ENCODE peak calls at places on chromosomes 5 and 9, in ten cellular contexts. One of them, this sample, is unnamed.

GRCh38 chr9:68706579-68707201 is 1.6 kb downstream of the PIP5K1B start:
- DNase-seq in hippocampal formation: no peak
- DNase-seq in activated CD4-positive, alpha-beta T cell treated with anti-CD3 and anti-CD28 coated beads, Interleukin-2, amount 10 ng/mL, durations not matched to agents 7 days and 5 days: no peak
- DNase-seq in uterus: no peak
- DNase-seq in ovary: no peak
- DNase-seq in naive thymus-derived CD8-positive, alpha-beta T cell: no peak
- DNase-seq in stimulated activated CD8-positive, alpha-beta memory T cell treated with anti-CD3 and anti-CD28 coated beads, Interleukin-12 subunit alpha, Interleukin-12 subunit beta, amount 100 ng/mL, for 1 hour: no peak
- DNase-seq in anterior cingulate cortex: no peak
- DNase-seq in adipocyte: no peak
- DNase-seq in NCI-H1105: no peak
- DNase-seq in this sample: peak; percentile 68

GRCh38 chr9:85024374-85024773 is 354.8 kb downstream of the NTRK2 start:
- DNase-seq in hippocampal formation: peak; percentile 48
- DNase-seq in activated CD4-positive, alpha-beta T cell treated with anti-CD3 and anti-CD28 coated beads, Interleukin-2, amount 10 ng/mL, durations not matched to agents 7 days and 5 days: no peak
- DNase-seq in uterus: no peak
- DNase-seq in ovary: no peak
- DNase-seq in naive thymus-derived CD8-positive, alpha-beta T cell: no peak
- DNase-seq in stimulated activated CD8-positive, alpha-beta memory T cell treated with anti-CD3 and anti-CD28 coated beads, Interleukin-12 subunit alpha, Interleukin-12 subunit beta, amount 100 ng/mL, for 1 hour: no peak
- DNase-seq in anterior cingulate cortex: no peak
- DNase-seq in adipocyte: no peak
- DNase-seq in NCI-H1105: no peak
- DNase-seq in this sample: peak; percentile 57

GRCh38 chr5:10018670-10019069 is 231.0 kb downstream of the ATPSCKMT start:
- DNase-seq in hippocampal formation: no peak
- DNase-seq in activated CD4-positive, alpha-beta T cell treated with anti-CD3 and anti-CD28 coated beads, Interleukin-2, amount 10 ng/mL, durations not matched to agents 7 days and 5 days: no peak
- DNase-seq in uterus: no peak
- DNase-seq in ovary: no peak
- DNase-seq in naive thymus-derived CD8-positive, alpha-beta T cell: no peak
- DNase-seq in stimulated activated CD8-positive, alpha-beta memory T cell treated with anti-CD3 and anti-CD28 coated beads, Interleukin-12 subunit alpha, Interleukin-12 subunit beta, amount 100 ng/mL, for 1 hour: no peak
- DNase-seq in anterior cingulate cortex: no peak
- DNase-seq in adipocyte: peak; percentile 82
- DNase-seq in NCI-H1105: no peak
- DNase-seq in this sample: no peak

GRCh38 chr5:37111426-37112382 is 137.5 kb downstream of the CPLANE1 start:
- DNase-seq in hippocampal formation: no peak
- DNase-seq in activated CD4-positive, alpha-beta T cell treated with anti-CD3 and anti-CD28 coated beads, Interleukin-2, amount 10 ng/mL, durations not matched to agents 7 days and 5 days: peak; percentile 67
- DNase-seq in uterus: no peak
- DNase-seq in ovary: no peak
- DNase-seq in naive thymus-derived CD8-positive, alpha-beta T cell: no peak
- DNase-seq in stimulated activated CD8-positive, alpha-beta memory T cell treated with anti-CD3 and anti-CD28 coated beads, Interleukin-12 subunit alpha, Interleukin-12 subunit beta, amount 100 ng/mL, for 1 hour: no peak
- DNase-seq in anterior cingulate cortex: no peak
- DNase-seq in adipocyte: no peak
- DNase-seq in NCI-H1105: no peak
- DNase-seq in this sample: no peak

GRCh38 chr5:84682531-84682930 is 297.9 kb upstream of the EDIL3 start:
- DNase-seq in hippocampal formation: no peak
- DNase-seq in activated CD4-positive, alpha-beta T cell treated with anti-CD3 and anti-CD28 coated beads, Interleukin-2, amount 10 ng/mL, durations not matched to agents 7 days and 5 days: no peak
- DNase-seq in uterus: no peak
- DNase-seq in ovary: no peak
- DNase-seq in naive thymus-derived CD8-positive, alpha-beta T cell: no peak
- DNase-seq in stimulated activated CD8-positive, alpha-beta memory T cell treated with anti-CD3 and anti-CD28 coated beads, Interleukin-12 subunit alpha, Interleukin-12 subunit beta, amount 100 ng/mL, for 1 hour: no peak
- DNase-seq in anterior cingulate cortex: no peak
- DNase-seq in adipocyte: no peak
- DNase-seq in NCI-H1105: no peak
- DNase-seq in this sample: no peak

GRCh38 chr5:67815455-67816391 is 399.8 kb upstream of the PIK3R1 start:
- DNase-seq in hippocampal formation: no peak
- DNase-seq in activated CD4-positive, alpha-beta T cell treated with anti-CD3 and anti-CD28 coated beads, Interleukin-2, amount 10 ng/mL, durations not matched to agents 7 days and 5 days: no peak
- DNase-seq in uterus: peak; percentile 66
- DNase-seq in ovary: peak; percentile 40
- DNase-seq in naive thymus-derived CD8-positive, alpha-beta T cell: no peak
- DNase-seq in stimulated activated CD8-positive, alpha-beta memory T cell treated with anti-CD3 and anti-CD28 coated beads, Interleukin-12 subunit alpha, Interleukin-12 subunit beta, amount 100 ng/mL, for 1 hour: no peak
- DNase-seq in anterior cingulate cortex: no peak
- DNase-seq in adipocyte: peak; percentile 20
- DNase-seq in NCI-H1105: no peak
- DNase-seq in this sample: no peak

GRCh38 chr9:70112981-70113380 is 69.3 kb downstream of the MAMDC2 start:
- DNase-seq in hippocampal formation: no peak
- DNase-seq in activated CD4-positive, alpha-beta T cell treated with anti-CD3 and anti-CD28 coated beads, Interleukin-2, amount 10 ng/mL, durations not matched to agents 7 days and 5 days: no peak
- DNase-seq in uterus: no peak
- DNase-seq in ovary: no peak
- DNase-seq in naive thymus-derived CD8-positive, alpha-beta T cell: no peak
- DNase-seq in stimulated activated CD8-positive, alpha-beta memory T cell treated with anti-CD3 and anti-CD28 coated beads, Interleukin-12 subunit alpha, Interleukin-12 subunit beta, amount 100 ng/mL, for 1 hour: no peak
- DNase-seq in anterior cingulate cortex: no peak
- DNase-seq in adipocyte: no peak
- DNase-seq in NCI-H1105: no peak
- DNase-seq in this sample: no peak

GRCh38 chr5:150412319-150413175 is at the start of gene CD74:
- DNase-seq in hippocampal formation: peak; percentile 64
- DNase-seq in activated CD4-positive, alpha-beta T cell treated with anti-CD3 and anti-CD28 coated beads, Interleukin-2, amount 10 ng/mL, durations not matched to agents 7 days and 5 days: peak; percentile 96
- DNase-seq in uterus: peak; percentile 88
- DNase-seq in ovary: peak; percentile 87
- DNase-seq in naive thymus-derived CD8-positive, alpha-beta T cell: peak; percentile 79
- DNase-seq in stimulated activated CD8-positive, alpha-beta memory T cell treated with anti-CD3 and anti-CD28 coated beads, Interleukin-12 subunit alpha, Interleukin-12 subunit beta, amount 100 ng/mL, for 1 hour: peak; percentile 84
- DNase-seq in anterior cingulate cortex: peak; percentile 37
- DNase-seq in adipocyte: peak; percentile 54
- DNase-seq in NCI-H1105: no peak
- DNase-seq in this sample: peak; percentile 76

GRCh38 chr9:15846611-15847010 is 293.8 kb downstream of the CCDC171 start:
- DNase-seq in hippocampal formation: no peak
- DNase-seq in activated CD4-positive, alpha-beta T cell treated with anti-CD3 and anti-CD28 coated beads, Interleukin-2, amount 10 ng/mL, durations not matched to agents 7 days and 5 days: no peak
- DNase-seq in uterus: no peak
- DNase-seq in ovary: no peak
- DNase-seq in naive thymus-derived CD8-positive, alpha-beta T cell: no peak
- DNase-seq in stimulated activated CD8-positive, alpha-beta memory T cell treated with anti-CD3 and anti-CD28 coated beads, Interleukin-12 subunit alpha, Interleukin-12 subunit beta, amount 100 ng/mL, for 1 hour: no peak
- DNase-seq in anterior cingulate cortex: no peak
- DNase-seq in adipocyte: no peak
- DNase-seq in NCI-H1105: no peak
- DNase-seq in this sample: no peak

GRCh38 chr5:65749956-65750355 is 28.0 kb downstream of the NLN start:
- DNase-seq in hippocampal formation: no peak
- DNase-seq in activated CD4-positive, alpha-beta T cell treated with anti-CD3 and anti-CD28 coated beads, Interleukin-2, amount 10 ng/mL, durations not matched to agents 7 days and 5 days: no peak
- DNase-seq in uterus: no peak
- DNase-seq in ovary: no peak
- DNase-seq in naive thymus-derived CD8-positive, alpha-beta T cell: no peak
- DNase-seq in stimulated activated CD8-positive, alpha-beta memory T cell treated with anti-CD3 and anti-CD28 coated beads, Interleukin-12 subunit alpha, Interleukin-12 subunit beta, amount 100 ng/mL, for 1 hour: no peak
- DNase-seq in anterior cingulate cortex: no peak
- DNase-seq in adipocyte: no peak
- DNase-seq in NCI-H1105: no peak
- DNase-seq in this sample: no peak

GRCh38 chr5:33105521-33105941 is 335.2 kb upstream of the TARS1 start:
- DNase-seq in hippocampal formation: no peak
- DNase-seq in activated CD4-positive, alpha-beta T cell treated with anti-CD3 and anti-CD28 coated beads, Interleukin-2, amount 10 ng/mL, durations not matched to agents 7 days and 5 days: no peak
- DNase-seq in uterus: no peak
- DNase-seq in ovary: no peak
- DNase-seq in naive thymus-derived CD8-positive, alpha-beta T cell: no peak
- DNase-seq in stimulated activated CD8-positive, alpha-beta memory T cell treated with anti-CD3 and anti-CD28 coated beads, Interleukin-12 subunit alpha, Interleukin-12 subunit beta, amount 100 ng/mL, for 1 hour: no peak
- DNase-seq in anterior cingulate cortex: no peak
- DNase-seq in adipocyte: peak; percentile 66
- DNase-seq in NCI-H1105: no peak
- DNase-seq in this sample: no peak

GRCh38 chr5:92402045-92402444 is 1018.9 kb upstream of the ARRDC3 start:
- DNase-seq in hippocampal formation: no peak
- DNase-seq in activated CD4-positive, alpha-beta T cell treated with anti-CD3 and anti-CD28 coated beads, Interleukin-2, amount 10 ng/mL, durations not matched to agents 7 days and 5 days: no peak
- DNase-seq in uterus: no peak
- DNase-seq in ovary: no peak
- DNase-seq in naive thymus-derived CD8-positive, alpha-beta T cell: no peak
- DNase-seq in stimulated activated CD8-positive, alpha-beta memory T cell treated with anti-CD3 and anti-CD28 coated beads, Interleukin-12 subunit alpha, Interleukin-12 subunit beta, amount 100 ng/mL, for 1 hour: no peak
- DNase-seq in anterior cingulate cortex: no peak
- DNase-seq in adipocyte: peak; percentile 49
- DNase-seq in NCI-H1105: no peak
- DNase-seq in this sample: no peak

GRCh38 chr9:128940946-128941755 is 6.3 kb downstream of the DOLK start:
- DNase-seq in hippocampal formation: no peak
- DNase-seq in activated CD4-positive, alpha-beta T cell treated with anti-CD3 and anti-CD28 coated beads, Interleukin-2, amount 10 ng/mL, durations not matched to agents 7 days and 5 days: no peak
- DNase-seq in uterus: no peak
- DNase-seq in ovary: no peak
- DNase-seq in naive thymus-derived CD8-positive, alpha-beta T cell: no peak
- DNase-seq in stimulated activated CD8-positive, alpha-beta memory T cell treated with anti-CD3 and anti-CD28 coated beads, Interleukin-12 subunit alpha, Interleukin-12 subunit beta, amount 100 ng/mL, for 1 hour: no peak
- DNase-seq in anterior cingulate cortex: no peak
- DNase-seq in adipocyte: no peak
- DNase-seq in NCI-H1105: no peak
- DNase-seq in this sample: no peak

GRCh38 chr5:142872795-142873194 is 102.6 kb downstream of the ARHGAP26 start:
- DNase-seq in hippocampal formation: no peak
- DNase-seq in activated CD4-positive, alpha-beta T cell treated with anti-CD3 and anti-CD28 coated beads, Interleukin-2, amount 10 ng/mL, durations not matched to agents 7 days and 5 days: no peak
- DNase-seq in uterus: no peak
- DNase-seq in ovary: no peak
- DNase-seq in naive thymus-derived CD8-positive, alpha-beta T cell: no peak
- DNase-seq in stimulated activated CD8-positive, alpha-beta memory T cell treated with anti-CD3 and anti-CD28 coated beads, Interleukin-12 subunit alpha, Interleukin-12 subunit beta, amount 100 ng/mL, for 1 hour: no peak
- DNase-seq in anterior cingulate cortex: no peak
- DNase-seq in adipocyte: peak; percentile 17
- DNase-seq in NCI-H1105: no peak
- DNase-seq in this sample: no peak

GRCh38 chr9:114284316-114285060 is 38.4 kb upstream of the ORM1 start:
- DNase-seq in hippocampal formation: no peak
- DNase-seq in activated CD4-positive, alpha-beta T cell treated with anti-CD3 and anti-CD28 coated beads, Interleukin-2, amount 10 ng/mL, durations not matched to agents 7 days and 5 days: no peak
- DNase-seq in uterus: peak; percentile 10
- DNase-seq in ovary: peak; percentile 15
- DNase-seq in naive thymus-derived CD8-positive, alpha-beta T cell: no peak
- DNase-seq in stimulated activated CD8-positive, alpha-beta memory T cell treated with anti-CD3 and anti-CD28 coated beads, Interleukin-12 subunit alpha, Interleukin-12 subunit beta, amount 100 ng/mL, for 1 hour: no peak
- DNase-seq in anterior cingulate cortex: no peak
- DNase-seq in adipocyte: no peak
- DNase-seq in NCI-H1105: no peak
- DNase-seq in this sample: no peak

GRCh38 chr9:133255371-133255940 is 19.5 kb downstream of the ABO start:
- DNase-seq in hippocampal formation: no peak
- DNase-seq in activated CD4-positive, alpha-beta T cell treated with anti-CD3 and anti-CD28 coated beads, Interleukin-2, amount 10 ng/mL, durations not matched to agents 7 days and 5 days: no peak
- DNase-seq in uterus: no peak
- DNase-seq in ovary: peak; percentile 18
- DNase-seq in naive thymus-derived CD8-positive, alpha-beta T cell: no peak
- DNase-seq in stimulated activated CD8-positive, alpha-beta memory T cell treated with anti-CD3 and anti-CD28 coated beads, Interleukin-12 subunit alpha, Interleukin-12 subunit beta, amount 100 ng/mL, for 1 hour: no peak
- DNase-seq in anterior cingulate cortex: no peak
- DNase-seq in adipocyte: no peak
- DNase-seq in NCI-H1105: no peak
- DNase-seq in this sample: no peak

GRCh38 chr5:54242287-54242686 is 68.1 kb downstream of the ARL15 start:
- DNase-seq in hippocampal formation: no peak
- DNase-seq in activated CD4-positive, alpha-beta T cell treated with anti-CD3 and anti-CD28 coated beads, Interleukin-2, amount 10 ng/mL, durations not matched to agents 7 days and 5 days: no peak
- DNase-seq in uterus: no peak
- DNase-seq in ovary: no peak
- DNase-seq in naive thymus-derived CD8-positive, alpha-beta T cell: no peak
- DNase-seq in stimulated activated CD8-positive, alpha-beta memory T cell treated with anti-CD3 and anti-CD28 coated beads, Interleukin-12 subunit alpha, Interleukin-12 subunit beta, amount 100 ng/mL, for 1 hour: no peak
- DNase-seq in anterior cingulate cortex: no peak
- DNase-seq in adipocyte: no peak
- DNase-seq in NCI-H1105: no peak
- DNase-seq in this sample: no peak